ENCODE peak calls at places on chromosomes 13 and 19, in seven cellular contexts. S, D, T, R, C, Q and Z are unnamed samples. For H3K4me1, the result is how much of the 10 kb centered on the place peaks cover.

GRCh38 chr13:35343417-35343816 is 133.1 kb downstream of the MAB21L1 start:
- DNase-seq in C (no peak), R (no peak), D (no peak), S (no peak), Q (no peak), T (no peak), Z (no peak)

GRCh38 chr19:45160870-45161714 is at the start of gene NKPD1:
- DNase-seq in D (no peak), Q (no peak), R (peak), T (peak), C (no peak), S (no peak), Z (no peak)

GRCh38 chr19:43315851-43316250 is 37.6 kb upstream of the CD177 start:
- DNase-seq in Q (no peak), T (no peak), D (no peak), C (no peak), R (no peak), S (no peak), Z (no peak)

GRCh38 chr13:84607614-84608013 is 725.3 kb upstream of the SLITRK1 start:
- DNase-seq in Q (no peak), C (no peak), D (no peak), R (no peak), T (no peak), S (no peak), Z (peak)

GRCh38 chr13:80342541-80343371 is 1.8 kb upstream of the SPRY2 start:
- DNase-seq in R (peak), S (peak), Q (peak), C (peak), D (peak), T (peak), Z (peak)

GRCh38 chr19:45385392-45386221 is 15.2 kb upstream of the ERCC2 start:
- DNase-seq in T (no peak), Q (no peak), S (no peak), D (no peak), C (no peak), R (no peak), Z (no peak)

GRCh38 chr13:27043013-27043412 is 128.6 kb downstream of the USP12 start:
- DNase-seq in Q (no peak), D (no peak), T (no peak), R (no peak), S (no peak), C (peak), Z (no peak)

GRCh38 chr13:49063526-49063925 is 87.8 kb downstream of the FNDC3A start:
- DNase-seq in T (no peak), D (no peak), R (no peak), S (no peak), Q (no peak), C (no peak), Z (no peak)

GRCh38 chr13:26197298-26197697 is 24.8 kb downstream of the RNF6 start:
- DNase-seq in S (no peak), T (no peak), C (no peak), D (no peak), R (no peak), Q (no peak), Z (no peak)

GRCh38 chr19:31070126-31070525 is 279.1 kb downstream of the TSHZ3 start:
- DNase-seq in Q (no peak), S (no peak), D (no peak), T (no peak), R (no peak), C (no peak), Z (no peak)

GRCh38 chr19:1112254-1113208 is 8.7 kb downstream of the GPX4 start:
- DNase-seq in C (no peak), S (no peak), T (peak), R (peak), Q (no peak), D (peak), Z (peak)

GRCh38 chr19:38911388-38912004 is 490 bp downstream of the CCER2 start:
- DNase-seq in C (no peak), D (no peak), Q (no peak), S (no peak), T (no peak), R (no peak), Z (no peak)

GRCh38 chr13:33179463-33179862 is 106.1 kb downstream of the STARD13 start:
- DNase-seq in T (no peak), C (no peak), S (no peak), D (no peak), Q (no peak), R (no peak), Z (no peak)

GRCh38 chr13:40145139-40145538 is 489.7 kb downstream of the COG6 start:
- DNase-seq in C (no peak), D (no peak), S (no peak), Q (no peak), R (no peak), T (no peak), Z (no peak)

GRCh38 chr13:48532146-48532472 is 771 bp downstream of the RCBTB2 start:
- DNase-seq in D (no peak), S (no peak), T (no peak), R (no peak), Q (no peak), C (no peak), Z (no peak)

GRCh38 chr19:33686687-33687541 is 65.2 kb downstream of the CHST8 start:
- DNase-seq in C (no peak), S (no peak), D (no peak), Q (no peak), T (no peak), R (no peak), Z (no peak)

GRCh38 chr13:48156466-48156865 is 61.6 kb upstream of the MED4 start:
- DNase-seq in R (no peak), S (peak), Q (no peak), D (no peak), T (peak), C (no peak), Z (no peak)

GRCh38 chr13:59651479-59651878 is 512.2 kb downstream of the DIAPH3 start:
- DNase-seq in S (no peak), Q (no peak), D (no peak), C (no peak), R (no peak), T (no peak), Z (no peak)

GRCh38 chr13:45373116-45373606 is 32.2 kb upstream of the TPT1 start:
- DNase-seq in D (no peak), S (no peak), C (no peak), R (no peak), Q (no peak), T (peak), Z (no peak)

GRCh38 chr19:11410682-11411081 is 8.4 kb downstream of the RGL3 start:
- DNase-seq in S (no peak), Q (no peak), R (no peak), C (no peak), D (no peak), T (no peak), Z (no peak)

GRCh38 chr13:98334620-98335205 is 157.6 kb upstream of the RNF113B start:
- DNase-seq in S (no peak), Q (no peak), D (no peak), C (no peak), R (no peak), T (no peak), Z (no peak)

GRCh38 chr13:73793361-73793760 is 340.8 kb downstream of the KLF12 start:
- DNase-seq in T (no peak), R (no peak), D (no peak), Q (no peak), C (no peak), S (no peak), Z (no peak)

GRCh38 chr13:45809810-45810394 is 41.7 kb downstream of the SIAH3 start:
- DNase-seq in T (no peak), Q (no peak), C (no peak), S (no peak), D (no peak), R (no peak), Z (no peak)

GRCh38 chr19:31331536-31331935 is 17.7 kb downstream of the TSHZ3 start:
- DNase-seq in R (no peak), T (no peak), D (no peak), Q (no peak), C (no peak), S (no peak), Z (no peak)

GRCh38 chr13:78589206-78589605 is 14.1 kb downstream of the POU4F1 start:
- DNase-seq in C (no peak), Q (peak), S (no peak), D (peak), T (no peak), R (no peak), Z (no peak)

GRCh38 chr19:34217952-34218817 is 36.2 kb upstream of the GARRE1 start:
- DNase-seq in S (peak), R (no peak), C (no peak), Q (no peak), T (peak), D (no peak), Z (no peak)

GRCh38 chr13:99386911-99387788 is 80.0 kb upstream of the GPR183 start:
- DNase-seq in R (peak), D (peak), S (peak), Q (peak), C (no peak), T (peak), Z (peak)

GRCh38 chr19:46490774-46491173 is 4.9 kb downstream of the PNMA8B start:
- DNase-seq in S (no peak), C (no peak), T (no peak), R (no peak), Q (no peak), D (no peak), Z (no peak)

GRCh38 chr13:104253063-104253680 is 1187.0 kb upstream of the SLC10A2 start:
- DNase-seq in S (no peak), R (no peak), C (no peak), Q (no peak), D (no peak), T (no peak), Z (no peak)

GRCh38 chr19:37957176-37957575 is 50.2 kb downstream of the SIPA1L3 start:
- DNase-seq in R (no peak), T (no peak), C (no peak), D (no peak), Q (no peak), S (no peak), Z (no peak)

GRCh38 chr19:28303502-28303901 is 909.4 kb downstream of the UQCRFS1 start:
- DNase-seq in T (no peak), R (no peak), S (no peak), Q (no peak), D (no peak), C (no peak), Z (no peak)
- H3K4me1 ChIP-seq in T (under half), R (under half), S (under half), Q (under half), D (under half), C (under half), Z (under half)

GRCh38 chr13:29846475-29847256 is 3.8 kb downstream of the UBL3 start:
- DNase-seq in S (no peak), Q (no peak), T (no peak), C (no peak), R (no peak), D (no peak), Z (no peak)

GRCh38 chr13:29847501-29847983 is 2.9 kb downstream of the UBL3 start:
- DNase-seq in Q (no peak), T (peak), S (peak), C (peak), R (no peak), D (peak), Z (no peak)

GRCh38 chr13:29849071-29849541 is 1.3 kb downstream of the UBL3 start:
- DNase-seq in D (peak), R (no peak), Q (no peak), S (peak), T (peak), C (peak), Z (no peak)

GRCh38 chr13:29844441-29844840 is 6.0 kb downstream of the UBL3 start:
- DNase-seq in Q (no peak), S (no peak), T (no peak), R (no peak), C (no peak), D (no peak), Z (no peak)

GRCh38 chr13:29845440-29846056 is 4.9 kb downstream of the UBL3 start:
- DNase-seq in C (no peak), T (no peak), Q (no peak), S (no peak), R (no peak), D (no peak), Z (no peak)
- TF ChIP-seq CTCF in C (peak), T (peak), Q (peak), S (peak), R (peak), D (peak), Z (peak)

GRCh38 chr19:54461201-54462071 is 2.1 kb downstream of the LENG9 start:
- DNase-seq in S (no peak), R (no peak), Q (no peak), T (no peak), C (no peak), D (no peak), Z (peak)
- H3K27ac ChIP-seq in S (no peak), R (peak), Q (peak), T (peak), C (peak), D (no peak), Z (peak)

GRCh38 chr19:40808021-40808325 is 9.0 kb downstream of the EGLN2 start:
- DNase-seq in S (no peak), T (no peak), Q (no peak), C (no peak), R (no peak), D (no peak), Z (no peak)
- H3K4me1 ChIP-seq in S (half or more), T (half or more), Q (half or more), C (half or more), R (half or more), D (under half), Z (under half)

GRCh38 chr19:10112037-10112751 is 701 bp downstream of the P2RY11 start:
- DNase-seq in Q (no peak), S (peak), T (peak), C (no peak), R (peak), D (no peak), Z (peak)

GRCh38 chr19:10111405-10111811 is at the start of gene P2RY11:
- DNase-seq in D (no peak), Q (no peak), C (no peak), T (peak), S (no peak), R (peak), Z (peak)

GRCh38 chr19:10113592-10113963 is 2.1 kb downstream of the P2RY11 start:
- DNase-seq in Q (no peak), C (no peak), T (no peak), S (no peak), R (peak), D (no peak), Z (peak)

GRCh38 chr19:10113964-10114650 is 2.6 kb downstream of the P2RY11 start:
- DNase-seq in T (no peak), R (no peak), Q (no peak), S (no peak), D (no peak), C (no peak), Z (peak)

GRCh38 chr19:10112895-10113591 is 1.6 kb downstream of the P2RY11 start:
- DNase-seq in R (peak), D (peak), Q (no peak), T (peak), C (no peak), S (peak), Z (peak)
- TF ChIP-seq CTCF in R (peak), D (peak), Q (peak), T (peak), C (peak), S (peak), Z (peak)

GRCh38 chr19:21092107-21092506 is 10.1 kb downstream of the ZNF714 start:
- DNase-seq in T (no peak), S (no peak), D (no peak), C (no peak), R (no peak), Q (no peak), Z (no peak)

GRCh38 chr19:21098291-21098690 is 16.3 kb downstream of the ZNF714 start:
- DNase-seq in S (no peak), D (no peak), R (no peak), C (no peak), Q (no peak), T (no peak), Z (no peak)

DNA sequence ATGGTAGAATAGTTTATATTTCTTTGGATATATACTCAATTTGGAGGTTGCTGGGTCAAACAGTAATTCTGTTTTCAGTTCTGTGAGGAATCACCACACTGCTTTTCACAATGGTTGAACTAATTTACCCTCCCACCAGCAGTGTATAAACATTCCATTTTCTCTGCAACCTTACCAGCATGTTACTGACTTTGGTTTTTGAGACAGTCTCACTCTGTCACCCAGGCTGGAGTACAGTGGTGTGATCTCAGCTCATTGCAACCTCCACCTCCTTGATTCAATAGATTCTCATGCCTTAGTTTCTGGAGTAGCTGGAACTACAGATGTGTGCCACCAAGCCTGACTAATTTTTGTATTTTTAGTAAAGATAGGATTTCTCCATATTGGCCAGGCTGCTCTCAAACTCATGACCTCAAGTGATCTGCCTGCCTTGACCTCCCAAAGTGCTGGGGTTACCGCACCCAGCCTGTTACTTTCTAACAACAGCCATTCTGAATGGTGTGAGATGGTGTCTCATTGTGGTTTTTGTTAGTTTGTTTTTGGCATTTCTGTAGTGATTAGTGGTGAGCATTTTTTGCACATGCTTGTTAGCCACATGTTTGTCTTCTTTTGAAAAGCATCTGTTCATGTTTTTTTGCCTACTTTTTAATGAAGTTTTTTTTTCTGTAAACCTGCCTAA is 12.5 kb downstream of the ZNF714 start:
- DNase-seq in D (no peak), C (no peak), S (no peak), R (no peak), Q (no peak), T (no peak), Z (no peak)
- H3K27ac ChIP-seq in D (no peak), C (no peak), S (no peak), R (no peak), Q (no peak), T (no peak), Z (no peak)

DNA sequence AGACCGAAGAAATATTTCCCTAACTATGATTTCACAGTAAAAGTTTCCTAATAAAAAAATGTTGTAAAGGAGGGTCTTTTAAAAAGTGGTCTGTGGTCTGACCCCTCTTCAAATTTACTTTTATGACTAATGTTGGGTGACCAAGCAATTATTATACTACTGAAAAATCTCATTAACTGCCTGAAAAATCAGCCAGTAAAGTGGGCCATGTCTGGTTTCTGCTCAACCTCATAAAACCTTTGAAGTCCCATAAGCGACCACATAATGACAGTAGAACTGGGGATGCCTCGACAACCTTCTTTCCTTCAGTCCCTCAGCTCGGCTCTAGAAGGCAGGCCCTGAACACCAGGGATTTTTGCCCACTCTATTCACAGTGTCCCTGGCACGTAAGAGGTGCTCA is 434.3 kb downstream of the EFNB2 start:
- DNase-seq in D (no peak), T (no peak), R (no peak), Q (no peak), C (no peak), S (no peak), Z (no peak)
- H3K4me1 ChIP-seq in D (under half), T (under half), R (under half), Q (under half), C (under half), S (under half), Z (under half)

GRCh38 chr13:100833427-100833826 is 158.8 kb upstream of the TMTC4 start:
- DNase-seq in S (no peak), R (no peak), C (no peak), D (peak), Q (no peak), T (no peak), Z (no peak)

GRCh38 chr13:100827489-100828000 is 152.9 kb upstream of the TMTC4 start:
- DNase-seq in T (no peak), R (no peak), S (no peak), C (no peak), D (no peak), Q (no peak), Z (no peak)

GRCh38 chr13:100826441-100826840 is 151.8 kb upstream of the TMTC4 start:
- DNase-seq in Q (no peak), D (no peak), R (no peak), T (no peak), C (no peak), S (no peak), Z (no peak)

GRCh38 chr13:100825551-100825950 is 151.0 kb upstream of the TMTC4 start:
- DNase-seq in R (no peak), C (no peak), D (no peak), T (no peak), S (no peak), Q (no peak), Z (no peak)

DNA sequence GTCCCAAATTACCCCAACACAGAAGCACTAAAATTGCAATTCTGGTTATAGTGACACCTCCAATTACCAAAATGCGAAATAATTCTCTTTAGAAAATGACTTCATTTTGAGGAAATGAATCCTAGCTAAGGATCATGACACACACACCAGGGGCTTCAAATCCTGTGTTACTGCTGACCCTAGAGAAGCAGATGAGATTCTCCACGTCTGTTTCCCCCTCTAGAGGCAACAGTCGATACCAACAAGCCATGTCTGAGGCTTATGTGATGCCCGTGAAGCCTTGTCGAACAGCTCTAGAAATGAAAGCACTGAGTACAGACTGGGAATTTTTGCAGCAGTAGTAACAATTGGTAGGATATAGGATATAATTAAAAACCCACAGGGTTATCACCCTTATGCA is 153.6 kb upstream of the TMTC4 start:
- DNase-seq in R (no peak), Q (no peak), S (no peak), T (no peak), C (no peak), D (peak), Z (no peak)
- TF ChIP-seq CTCF in R (no peak), Q (no peak), S (no peak), T (no peak), C (no peak), D (no peak), Z (no peak)

GRCh38 chr13:110113284-110113764 is 193.6 kb downstream of the COL4A1 start:
- DNase-seq in S (no peak), Q (no peak), C (no peak), T (no peak), D (no peak), R (no peak), Z (peak)
- H3K27ac ChIP-seq in S (no peak), Q (no peak), C (peak), T (no peak), D (no peak), R (no peak), Z (peak)